ENCODE peak calls at places on chromosomes 11 and 22, in ten cellular contexts. B is brain microvascular endothelial cell, O is ovary, S is tibial nerve, I is retinal pigment epithelial cell, N is BJ, R is cardiac muscle cell, X is neural progenitor cell, Y is astrocyte of the spinal cord, T is fibroblast of mammary gland. E is an unnamed sample.

GRCh38 chr11:79055866-79056632 is 384.8 kb downstream of the TENM4 start:
- DNase-seq in N (peak), X (no peak), B (peak), Y (peak), R (peak), O (no peak), S (no peak), I (no peak), T (peak), E (no peak)

GRCh38 chr22:20254975-20255946 is 12.9 kb downstream of the RTN4R start:
- DNase-seq in T (no peak), I (no peak), Y (no peak), R (no peak), B (no peak), S (no peak), N (no peak), X (no peak), O (no peak), E (no peak)

GRCh38 chr11:130555251-130555841 is 106.9 kb downstream of the ADAMTS15 start:
- DNase-seq in N (no peak), S (no peak), R (peak), O (no peak), X (no peak), B (no peak), Y (peak), I (no peak), T (peak), E (no peak)

GRCh38 chr11:95508219-95508880 is 277.3 kb upstream of the SESN3 start:
- DNase-seq in B (peak), I (peak), T (peak), O (no peak), R (peak), X (peak), N (no peak), S (peak), Y (no peak), E (no peak)

GRCh38 chr22:36397081-36397766 is 9.5 kb upstream of the MYH9 start:
- DNase-seq in I (no peak), R (peak), N (no peak), X (no peak), T (peak), B (peak), Y (no peak), O (no peak), S (no peak), E (no peak)

GRCh38 chr11:97739892-97740782 is 1280.6 kb upstream of the CNTN5 start:
- DNase-seq in B (no peak), S (no peak), I (no peak), N (no peak), T (peak), O (no peak), X (no peak), R (peak), Y (peak), E (no peak)

GRCh38 chr11:8886332-8886731 is 24.7 kb upstream of the AKIP1 start:
- DNase-seq in R (peak), T (no peak), O (no peak), S (no peak), X (no peak), Y (no peak), B (no peak), N (no peak), I (no peak), E (no peak)

GRCh38 chr22:42434748-42435425 is 2.7 kb upstream of the NFAM1 start:
- DNase-seq in S (no peak), R (no peak), O (no peak), X (no peak), T (no peak), N (no peak), Y (no peak), I (no peak), B (no peak), E (no peak)

GRCh38 chr22:45946805-45947600 is 30.0 kb downstream of the WNT7B start:
- DNase-seq in X (no peak), S (no peak), R (no peak), Y (no peak), T (no peak), N (no peak), I (no peak), O (no peak), B (no peak), E (no peak)

GRCh38 chr11:116901211-116901610 is 63.8 kb upstream of the APOA1 start:
- DNase-seq in B (no peak), R (no peak), S (no peak), N (no peak), Y (no peak), I (no peak), T (no peak), O (no peak), X (no peak), E (no peak)

GRCh38 chr22:23537421-23537820 is 42.7 kb downstream of the IGLL1 start:
- DNase-seq in I (no peak), Y (no peak), S (no peak), X (no peak), O (peak), T (no peak), R (peak), B (no peak), N (no peak), E (no peak)

GRCh38 chr22:43375951-43376455 is 32.8 kb upstream of the SCUBE1 start:
- DNase-seq in X (no peak), T (peak), I (peak), B (peak), Y (no peak), O (no peak), S (no peak), R (peak), N (no peak), E (no peak)

GRCh38 chr11:58900479-58901420 is 38.5 kb upstream of the GLYATL1 start:
- DNase-seq in O (no peak), I (peak), Y (peak), R (peak), X (peak), T (peak), N (no peak), B (peak), S (peak), E (peak)

GRCh38 chr22:33539902-33540751 is 380.1 kb downstream of the LARGE1 start:
- DNase-seq in Y (no peak), O (peak), X (no peak), B (peak), I (peak), N (no peak), R (no peak), T (peak), S (peak), E (peak)

GRCh38 chr11:22634897-22635629 is 9.4 kb upstream of the FANCF start:
- DNase-seq in N (no peak), I (peak), R (peak), Y (peak), T (peak), S (no peak), B (peak), O (peak), X (no peak), E (peak)

GRCh38 chr11:31958086-31958735 is 132.7 kb upstream of the RCN1 start:
- DNase-seq in X (peak), I (no peak), O (no peak), S (peak), R (peak), B (peak), T (peak), Y (peak), N (no peak), E (no peak)

GRCh38 chr22:20140107-20140445 is 8.5 kb downstream of the ZDHHC8 start:
- DNase-seq in T (no peak), R (no peak), X (no peak), I (no peak), S (no peak), N (no peak), O (no peak), Y (no peak), B (no peak), E (no peak)

GRCh38 chr22:37563153-37564081 is 3.1 kb downstream of the CDC42EP1 start:
- DNase-seq in I (peak), Y (peak), T (peak), O (peak), N (peak), R (peak), X (no peak), B (peak), S (peak), E (peak)

GRCh38 chr22:23696326-23696851 is 5.6 kb downstream of the RGL4 start:
- DNase-seq in O (no peak), T (no peak), I (no peak), N (no peak), R (peak), B (peak), S (no peak), Y (peak), X (no peak), E (no peak)

GRCh38 chr22:19287076-19287724 is 4.3 kb downstream of the CLTCL1 start:
- DNase-seq in O (no peak), I (no peak), N (no peak), R (peak), T (peak), S (no peak), B (peak), Y (peak), X (peak), E (no peak)

DNA sequence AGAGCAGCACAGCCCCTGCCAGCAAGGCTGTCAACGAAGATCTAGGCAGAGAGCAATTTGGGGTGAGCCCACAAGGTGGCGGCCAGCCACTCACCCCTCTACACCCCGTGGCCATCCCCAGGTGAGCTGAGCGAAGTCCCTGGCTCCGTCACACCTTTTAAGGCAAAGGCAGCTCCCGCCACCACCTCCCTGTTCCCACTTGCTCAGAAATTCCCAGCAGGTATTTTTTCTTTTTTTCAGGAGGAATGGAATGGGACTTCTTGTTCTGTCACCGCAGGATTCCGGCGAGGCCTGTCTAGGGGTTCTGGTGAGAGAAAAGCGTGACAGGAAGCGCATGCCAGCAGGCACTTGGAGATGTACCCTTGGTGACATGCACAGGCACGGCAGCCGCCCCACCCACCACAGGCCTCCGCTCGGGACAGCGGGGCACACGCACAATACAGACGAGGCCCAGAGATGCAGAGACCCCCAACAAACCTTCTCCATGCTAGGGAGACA is 10.0 kb downstream of the RPL3 start:
- DNase-seq in Y (no peak), T (no peak), O (no peak), B (peak), N (no peak), S (no peak), R (no peak), I (no peak), X (no peak), E (no peak)
- TF ChIP-seq CTCF in Y (peak), T (peak), O (no peak), B (peak), N (peak), S (no peak), R (peak), I (peak), X (peak), E (peak)

GRCh38 chr11:1749020-1749758 is 1.2 kb downstream of the IFITM10 start:
- DNase-seq in T (peak), I (no peak), O (no peak), R (peak), B (no peak), N (no peak), Y (no peak), S (no peak), X (peak), E (no peak)

GRCh38 chr11:1748467-1749019 is 1.9 kb downstream of the IFITM10 start:
- DNase-seq in B (no peak), S (no peak), T (no peak), Y (no peak), O (no peak), R (no peak), X (no peak), N (no peak), I (no peak), E (no peak)

GRCh38 chr11:1746956-1747752 is 3.2 kb downstream of the IFITM10 start:
- DNase-seq in T (no peak), R (no peak), B (no peak), I (no peak), S (no peak), N (no peak), O (no peak), X (no peak), Y (no peak), E (no peak)

GRCh38 chr11:1746516-1746931 is 3.9 kb downstream of the IFITM10 start:
- DNase-seq in N (no peak), R (no peak), B (no peak), I (no peak), T (no peak), S (no peak), Y (no peak), O (no peak), X (no peak), E (no peak)

GRCh38 chr11:1747753-1748466 is 2.5 kb downstream of the IFITM10 start:
- DNase-seq in N (no peak), R (no peak), O (no peak), T (no peak), Y (no peak), I (no peak), X (no peak), B (no peak), S (no peak), E (no peak)
- H3K4me3 ChIP-seq in N (no peak), R (no peak), O (no peak), T (no peak), Y (peak), I (peak), X (peak), B (peak), S (peak), E (peak)

GRCh38 chr22:26994801-26995200 is 337.4 kb downstream of the MIAT start:
- DNase-seq in R (no peak), N (no peak), I (no peak), T (no peak), O (no peak), X (no peak), B (no peak), Y (no peak), S (no peak), E (no peak)

GRCh38 chr22:26992556-26992955 is 335.2 kb downstream of the MIAT start:
- DNase-seq in N (no peak), R (no peak), Y (no peak), S (no peak), T (no peak), B (no peak), I (no peak), X (no peak), O (no peak), E (no peak)

GRCh38 chr22:26998134-26998533 is 340.7 kb downstream of the MIAT start:
- DNase-seq in I (no peak), X (no peak), T (no peak), B (no peak), R (peak), S (peak), N (no peak), O (no peak), Y (no peak), E (no peak)

GRCh38 chr22:26995222-26995621 is 337.8 kb downstream of the MIAT start:
- DNase-seq in I (no peak), S (no peak), O (peak), R (peak), B (no peak), X (no peak), T (no peak), Y (no peak), N (no peak), E (no peak)

DNA sequence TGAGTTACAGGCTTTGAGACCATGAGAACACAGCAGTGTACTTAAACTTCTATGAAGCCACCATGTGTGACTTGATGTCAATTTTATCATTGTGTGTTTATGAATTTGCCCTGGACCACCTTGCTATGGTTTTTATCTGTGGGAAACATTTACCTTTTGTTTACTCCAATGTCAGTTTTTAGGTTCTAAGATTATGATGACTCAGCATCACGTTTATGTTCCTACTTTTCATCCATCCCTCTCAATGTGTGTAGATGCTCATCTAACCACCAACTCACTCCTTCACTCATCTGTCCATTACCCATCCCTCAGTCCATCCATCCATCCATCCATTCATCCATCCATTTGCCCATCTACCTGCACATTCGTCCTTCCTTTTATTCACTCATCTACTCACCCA is 338.8 kb downstream of the MIAT start:
- DNase-seq in O (no peak), Y (no peak), X (no peak), T (no peak), B (no peak), I (no peak), S (no peak), R (no peak), N (no peak), E (no peak)
- TF ChIP-seq CTCF in O (no peak), Y (no peak), X (no peak), T (no peak), B (no peak), I (no peak), S (no peak), R (no peak), N (no peak), E (no peak)

DNA sequence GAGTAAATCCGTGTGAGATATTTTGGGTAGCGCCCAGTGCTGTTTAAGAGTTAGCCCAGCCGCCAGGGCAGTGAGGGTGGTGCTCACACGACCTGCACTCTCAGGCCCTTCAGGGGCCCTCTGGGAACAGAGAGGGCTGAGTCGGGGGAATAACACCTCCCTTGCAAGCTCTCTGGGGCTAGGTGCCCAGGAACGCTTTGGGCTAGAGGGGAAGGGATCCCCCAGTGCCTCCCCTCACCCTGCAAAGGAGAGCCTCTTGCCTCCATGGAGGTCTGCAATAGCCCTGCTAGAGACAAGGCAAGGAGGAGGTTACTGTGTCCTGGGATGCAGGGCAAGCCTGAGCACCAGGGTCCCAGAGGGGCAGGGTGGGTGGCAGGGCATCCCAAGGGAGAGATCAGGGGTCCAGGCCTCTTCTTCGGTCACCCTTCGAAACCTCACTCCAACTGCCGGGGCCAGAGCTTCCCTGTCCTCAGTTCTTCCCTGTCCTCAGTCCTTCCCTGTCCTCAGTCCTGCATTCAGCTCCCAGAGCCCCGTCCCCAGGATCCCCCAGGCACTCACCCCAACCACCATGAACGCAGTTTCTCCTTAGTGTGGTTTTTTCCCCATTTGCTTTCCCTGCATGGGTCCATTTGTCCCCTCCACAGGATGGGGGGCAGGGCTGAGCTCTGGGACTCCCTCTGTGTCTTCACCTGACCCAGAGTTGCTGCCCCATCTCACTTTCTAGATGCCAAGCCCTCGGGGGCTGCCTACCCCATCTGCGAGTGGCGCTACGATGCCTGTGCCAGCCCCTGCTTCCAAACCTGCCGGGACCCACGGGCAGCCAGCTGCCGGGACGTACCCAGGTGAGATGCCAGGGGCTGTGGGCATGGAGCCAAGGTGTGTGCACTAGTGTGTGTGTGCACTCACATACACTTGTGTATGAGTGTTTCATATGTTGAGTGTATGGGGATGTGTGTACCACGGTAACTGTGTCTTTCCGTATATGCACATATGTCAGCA is 60.8 kb downstream of the OTOG start:
- DNase-seq in O (no peak), R (no peak), I (no peak), Y (no peak), X (no peak), S (no peak), B (no peak), T (no peak), N (no peak), E (no peak)
- H3K4me3 ChIP-seq in O (no peak), R (no peak), I (no peak), Y (no peak), X (no peak), S (no peak), B (no peak), T (no peak), N (no peak), E (no peak)

GRCh38 chr22:27627444-27627833 is 174.1 kb downstream of the MN1 start:
- DNase-seq in T (peak), R (peak), N (no peak), X (no peak), S (no peak), B (no peak), I (no peak), Y (no peak), O (no peak), E (no peak)
- TF ChIP-seq CTCF in T (no peak), R (no peak), N (no peak), X (peak), S (no peak), B (peak), I (no peak), Y (no peak), O (no peak), E (no peak)

DNA sequence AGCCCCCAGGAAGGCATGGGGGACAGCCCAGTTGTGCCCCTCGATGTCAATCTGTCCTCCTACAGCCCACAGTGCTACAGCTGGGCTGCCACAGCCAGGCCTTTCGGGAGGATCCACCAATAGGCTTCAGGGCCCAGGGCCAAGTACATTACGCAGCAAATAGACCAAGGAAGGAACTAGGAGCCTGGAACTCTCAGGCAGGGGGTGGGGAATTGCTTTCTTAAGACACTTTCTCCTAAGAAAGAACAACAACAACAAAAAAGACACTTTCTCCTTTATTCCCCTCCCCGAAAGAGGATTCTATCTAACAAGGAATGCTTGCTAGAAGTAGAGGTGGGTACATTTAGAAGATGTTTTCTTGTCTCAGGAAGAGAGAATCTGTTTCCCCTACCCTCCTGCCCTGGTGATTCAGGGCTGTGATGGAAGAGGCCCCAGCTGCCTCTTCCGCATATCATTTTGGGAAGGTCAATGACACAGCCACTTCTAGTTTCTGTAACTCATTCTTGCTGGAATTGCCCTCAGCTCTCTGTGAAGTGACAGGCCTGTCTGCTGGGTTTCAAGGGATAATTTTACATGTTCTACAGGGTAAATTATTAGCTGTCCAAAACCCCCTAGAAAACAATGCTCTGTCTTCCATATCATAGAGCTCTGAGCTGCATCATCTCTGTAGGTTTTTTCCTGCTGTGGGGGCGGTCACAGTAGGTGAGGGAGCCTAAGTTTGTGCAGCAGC is 6.0 kb upstream of the MALAT1 start:
- DNase-seq in R (peak), O (peak), T (peak), N (no peak), B (peak), S (peak), X (no peak), Y (peak), I (no peak), E (no peak)
- H3K4me3 ChIP-seq in R (no peak), O (no peak), T (peak), N (no peak), B (no peak), S (peak), X (no peak), Y (no peak), I (no peak), E (peak)